ENCODE peak calls at places on chromosomes 5 and 9, in four cellular contexts. One of them, this sample, is unnamed.

GRCh38 chr5:3609120-3609681 is 13.6 kb downstream of the IRX1 start:
- DNase-seq in stimulated activated effector memory CD8-positive, alpha-beta T cell treated with anti-CD3 and anti-CD28 coated beads, Interleukin-12 subunit alpha, Interleukin-12 subunit beta, amount 100 ng/mL, for 72 hours: no peak
- DNase-seq in neuronal stem cell: no peak
- DNase-seq in K562: no peak
- DNase-seq in this sample: no peak

GRCh38 chr5:114658179-114658578 is 296.3 kb downstream of the KCNN2 start:
- DNase-seq in neuronal stem cell: no peak
- DNase-seq in K562: no peak
- DNase-seq in stimulated activated effector memory CD8-positive, alpha-beta T cell treated with anti-CD3 and anti-CD28 coated beads, Interleukin-12 subunit alpha, Interleukin-12 subunit beta, amount 100 ng/mL, for 72 hours: no peak
- DNase-seq in this sample: peak

GRCh38 chr9:96486351-96487029 is 36.5 kb downstream of the HABP4 start:
- DNase-seq in stimulated activated effector memory CD8-positive, alpha-beta T cell treated with anti-CD3 and anti-CD28 coated beads, Interleukin-12 subunit alpha, Interleukin-12 subunit beta, amount 100 ng/mL, for 72 hours: no peak
- DNase-seq in K562: no peak
- DNase-seq in neuronal stem cell: no peak
- DNase-seq in this sample: peak

GRCh38 chr5:11903614-11904269 is 504 bp downstream of the CTNND2 start:
- DNase-seq in stimulated activated effector memory CD8-positive, alpha-beta T cell treated with anti-CD3 and anti-CD28 coated beads, Interleukin-12 subunit alpha, Interleukin-12 subunit beta, amount 100 ng/mL, for 72 hours: no peak
- DNase-seq in K562: no peak
- DNase-seq in neuronal stem cell: peak
- DNase-seq in this sample: peak

GRCh38 chr5:22431406-22431805 is 421.7 kb downstream of the CDH12 start:
- DNase-seq in neuronal stem cell: no peak
- DNase-seq in K562: no peak
- DNase-seq in stimulated activated effector memory CD8-positive, alpha-beta T cell treated with anti-CD3 and anti-CD28 coated beads, Interleukin-12 subunit alpha, Interleukin-12 subunit beta, amount 100 ng/mL, for 72 hours: no peak
- DNase-seq in this sample: no peak

GRCh38 chr5:132057498-132058255 is 2.8 kb upstream of the IL3 start:
- DNase-seq in K562: no peak
- DNase-seq in neuronal stem cell: no peak
- DNase-seq in stimulated activated effector memory CD8-positive, alpha-beta T cell treated with anti-CD3 and anti-CD28 coated beads, Interleukin-12 subunit alpha, Interleukin-12 subunit beta, amount 100 ng/mL, for 72 hours: no peak
- DNase-seq in this sample: no peak

GRCh38 chr5:177346820-177347219 is 4.6 kb downstream of the LMAN2 start:
- DNase-seq in K562: no peak
- DNase-seq in stimulated activated effector memory CD8-positive, alpha-beta T cell treated with anti-CD3 and anti-CD28 coated beads, Interleukin-12 subunit alpha, Interleukin-12 subunit beta, amount 100 ng/mL, for 72 hours: no peak
- DNase-seq in neuronal stem cell: no peak
- DNase-seq in this sample: no peak

GRCh38 chr5:39217365-39218281 is 1.7 kb downstream of the FYB1 start:
- DNase-seq in neuronal stem cell: peak
- DNase-seq in K562: peak
- DNase-seq in stimulated activated effector memory CD8-positive, alpha-beta T cell treated with anti-CD3 and anti-CD28 coated beads, Interleukin-12 subunit alpha, Interleukin-12 subunit beta, amount 100 ng/mL, for 72 hours: peak
- DNase-seq in this sample: peak

GRCh38 chr5:73359395-73359794 is 89.2 kb downstream of the FOXD1 start:
- DNase-seq in stimulated activated effector memory CD8-positive, alpha-beta T cell treated with anti-CD3 and anti-CD28 coated beads, Interleukin-12 subunit alpha, Interleukin-12 subunit beta, amount 100 ng/mL, for 72 hours: no peak
- DNase-seq in neuronal stem cell: no peak
- DNase-seq in K562: no peak
- DNase-seq in this sample: no peak

GRCh38 chr9:133597316-133597957 is 11.8 kb downstream of the FAM163B start:
- DNase-seq in stimulated activated effector memory CD8-positive, alpha-beta T cell treated with anti-CD3 and anti-CD28 coated beads, Interleukin-12 subunit alpha, Interleukin-12 subunit beta, amount 100 ng/mL, for 72 hours: no peak
- DNase-seq in K562: peak
- DNase-seq in neuronal stem cell: no peak
- DNase-seq in this sample: peak

GRCh38 chr9:121758693-121759092 is 107.3 kb downstream of the DAB2IP start:
- DNase-seq in stimulated activated effector memory CD8-positive, alpha-beta T cell treated with anti-CD3 and anti-CD28 coated beads, Interleukin-12 subunit alpha, Interleukin-12 subunit beta, amount 100 ng/mL, for 72 hours: no peak
- DNase-seq in neuronal stem cell: no peak
- DNase-seq in K562: no peak
- DNase-seq in this sample: no peak

GRCh38 chr5:9524941-9525340 is 20.9 kb downstream of the SEMA5A start:
- DNase-seq in stimulated activated effector memory CD8-positive, alpha-beta T cell treated with anti-CD3 and anti-CD28 coated beads, Interleukin-12 subunit alpha, Interleukin-12 subunit beta, amount 100 ng/mL, for 72 hours: no peak
- DNase-seq in neuronal stem cell: no peak
- DNase-seq in K562: no peak
- DNase-seq in this sample: no peak

GRCh38 chr5:135600971-135601381 is 22.2 kb upstream of the CXCL14 start:
- DNase-seq in K562: no peak
- DNase-seq in neuronal stem cell: no peak
- DNase-seq in stimulated activated effector memory CD8-positive, alpha-beta T cell treated with anti-CD3 and anti-CD28 coated beads, Interleukin-12 subunit alpha, Interleukin-12 subunit beta, amount 100 ng/mL, for 72 hours: no peak
- DNase-seq in this sample: no peak

GRCh38 chr5:147481857-147482256 is 28.0 kb downstream of the DPYSL3 start:
- DNase-seq in stimulated activated effector memory CD8-positive, alpha-beta T cell treated with anti-CD3 and anti-CD28 coated beads, Interleukin-12 subunit alpha, Interleukin-12 subunit beta, amount 100 ng/mL, for 72 hours: no peak
- DNase-seq in K562: no peak
- DNase-seq in neuronal stem cell: no peak
- DNase-seq in this sample: no peak

GRCh38 chr5:141330299-141331080 is at the start of gene PCDHGA1:
- DNase-seq in K562: peak
- DNase-seq in neuronal stem cell: no peak
- DNase-seq in stimulated activated effector memory CD8-positive, alpha-beta T cell treated with anti-CD3 and anti-CD28 coated beads, Interleukin-12 subunit alpha, Interleukin-12 subunit beta, amount 100 ng/mL, for 72 hours: no peak
- DNase-seq in this sample: peak

GRCh38 chr5:170273968-170274710 is 23.4 kb downstream of the LCP2 start:
- DNase-seq in K562: no peak
- DNase-seq in neuronal stem cell: no peak
- DNase-seq in stimulated activated effector memory CD8-positive, alpha-beta T cell treated with anti-CD3 and anti-CD28 coated beads, Interleukin-12 subunit alpha, Interleukin-12 subunit beta, amount 100 ng/mL, for 72 hours: no peak
- DNase-seq in this sample: no peak

GRCh38 chr5:167773902-167774301 is 517.5 kb upstream of the WWC1 start:
- DNase-seq in K562: no peak
- DNase-seq in stimulated activated effector memory CD8-positive, alpha-beta T cell treated with anti-CD3 and anti-CD28 coated beads, Interleukin-12 subunit alpha, Interleukin-12 subunit beta, amount 100 ng/mL, for 72 hours: no peak
- DNase-seq in neuronal stem cell: no peak
- DNase-seq in this sample: no peak

GRCh38 chr9:78210841-78211301 is 25.0 kb upstream of the CEP78 start:
- DNase-seq in stimulated activated effector memory CD8-positive, alpha-beta T cell treated with anti-CD3 and anti-CD28 coated beads, Interleukin-12 subunit alpha, Interleukin-12 subunit beta, amount 100 ng/mL, for 72 hours: no peak
- DNase-seq in K562: no peak
- DNase-seq in neuronal stem cell: no peak
- DNase-seq in this sample: no peak

GRCh38 chr5:73960023-73960422 is 334.0 kb downstream of the ARHGEF28 start:
- DNase-seq in stimulated activated effector memory CD8-positive, alpha-beta T cell treated with anti-CD3 and anti-CD28 coated beads, Interleukin-12 subunit alpha, Interleukin-12 subunit beta, amount 100 ng/mL, for 72 hours: no peak
- DNase-seq in neuronal stem cell: no peak
- DNase-seq in K562: no peak
- DNase-seq in this sample: no peak

GRCh38 chr9:137972355-137972987 is 94.9 kb downstream of the CACNA1B start:
- DNase-seq in neuronal stem cell: no peak
- DNase-seq in K562: no peak
- DNase-seq in stimulated activated effector memory CD8-positive, alpha-beta T cell treated with anti-CD3 and anti-CD28 coated beads, Interleukin-12 subunit alpha, Interleukin-12 subunit beta, amount 100 ng/mL, for 72 hours: no peak
- DNase-seq in this sample: no peak

GRCh38 chr5:66849803-66850202 is 253.6 kb downstream of the MAST4 start:
- DNase-seq in neuronal stem cell: no peak
- DNase-seq in stimulated activated effector memory CD8-positive, alpha-beta T cell treated with anti-CD3 and anti-CD28 coated beads, Interleukin-12 subunit alpha, Interleukin-12 subunit beta, amount 100 ng/mL, for 72 hours: no peak
- DNase-seq in K562: no peak
- DNase-seq in this sample: no peak

GRCh38 chr5:32836176-32836575 is 125.1 kb downstream of the NPR3 start:
- DNase-seq in K562: no peak
- DNase-seq in stimulated activated effector memory CD8-positive, alpha-beta T cell treated with anti-CD3 and anti-CD28 coated beads, Interleukin-12 subunit alpha, Interleukin-12 subunit beta, amount 100 ng/mL, for 72 hours: no peak
- DNase-seq in neuronal stem cell: no peak
- DNase-seq in this sample: no peak

GRCh38 chr5:57642698-57643097 is 160.1 kb upstream of the ACTBL2 start:
- DNase-seq in stimulated activated effector memory CD8-positive, alpha-beta T cell treated with anti-CD3 and anti-CD28 coated beads, Interleukin-12 subunit alpha, Interleukin-12 subunit beta, amount 100 ng/mL, for 72 hours: no peak
- DNase-seq in K562: no peak
- DNase-seq in neuronal stem cell: no peak
- DNase-seq in this sample: no peak

GRCh38 chr5:69261034-69261433 is 26.3 kb downstream of the CDK7 start:
- DNase-seq in neuronal stem cell: no peak
- DNase-seq in stimulated activated effector memory CD8-positive, alpha-beta T cell treated with anti-CD3 and anti-CD28 coated beads, Interleukin-12 subunit alpha, Interleukin-12 subunit beta, amount 100 ng/mL, for 72 hours: no peak
- DNase-seq in K562: no peak
- DNase-seq in this sample: no peak

GRCh38 chr5:89083791-89084190 is 200.8 kb upstream of the MEF2C start:
- DNase-seq in K562: no peak
- DNase-seq in neuronal stem cell: no peak
- DNase-seq in stimulated activated effector memory CD8-positive, alpha-beta T cell treated with anti-CD3 and anti-CD28 coated beads, Interleukin-12 subunit alpha, Interleukin-12 subunit beta, amount 100 ng/mL, for 72 hours: no peak
- DNase-seq in this sample: no peak

GRCh38 chr5:140240987-140241706 is 61.8 kb downstream of the PFDN1 start:
- DNase-seq in neuronal stem cell: peak
- DNase-seq in K562: peak
- DNase-seq in stimulated activated effector memory CD8-positive, alpha-beta T cell treated with anti-CD3 and anti-CD28 coated beads, Interleukin-12 subunit alpha, Interleukin-12 subunit beta, amount 100 ng/mL, for 72 hours: no peak
- DNase-seq in this sample: no peak

GRCh38 chr5:126849101-126849678 is 72.3 kb downstream of the LMNB1 start:
- DNase-seq in stimulated activated effector memory CD8-positive, alpha-beta T cell treated with anti-CD3 and anti-CD28 coated beads, Interleukin-12 subunit alpha, Interleukin-12 subunit beta, amount 100 ng/mL, for 72 hours: no peak
- DNase-seq in neuronal stem cell: no peak
- DNase-seq in K562: no peak
- DNase-seq in this sample: no peak

GRCh38 chr9:89533396-89534187 is 35.7 kb upstream of the SEMA4D start:
- DNase-seq in stimulated activated effector memory CD8-positive, alpha-beta T cell treated with anti-CD3 and anti-CD28 coated beads, Interleukin-12 subunit alpha, Interleukin-12 subunit beta, amount 100 ng/mL, for 72 hours: no peak
- DNase-seq in K562: no peak
- DNase-seq in neuronal stem cell: no peak
- DNase-seq in this sample: no peak

GRCh38 chr5:179768326-179769085 is 25.3 kb upstream of the LTC4S start:
- DNase-seq in stimulated activated effector memory CD8-positive, alpha-beta T cell treated with anti-CD3 and anti-CD28 coated beads, Interleukin-12 subunit alpha, Interleukin-12 subunit beta, amount 100 ng/mL, for 72 hours: no peak
- DNase-seq in neuronal stem cell: no peak
- DNase-seq in K562: no peak
- DNase-seq in this sample: no peak

GRCh38 chr9:89815903-89816573 is 211.2 kb downstream of the GADD45G start:
- DNase-seq in stimulated activated effector memory CD8-positive, alpha-beta T cell treated with anti-CD3 and anti-CD28 coated beads, Interleukin-12 subunit alpha, Interleukin-12 subunit beta, amount 100 ng/mL, for 72 hours: no peak
- DNase-seq in K562: no peak
- DNase-seq in neuronal stem cell: no peak
- DNase-seq in this sample: no peak

GRCh38 chr5:116038817-116039216 is 6.5 kb downstream of the ARL14EPL start:
- DNase-seq in stimulated activated effector memory CD8-positive, alpha-beta T cell treated with anti-CD3 and anti-CD28 coated beads, Interleukin-12 subunit alpha, Interleukin-12 subunit beta, amount 100 ng/mL, for 72 hours: no peak
- DNase-seq in neuronal stem cell: no peak
- DNase-seq in K562: no peak
- DNase-seq in this sample: no peak

This sample was measured in T47D.